ENCODE peak calls at places on chromosome X, in five cellular contexts. J is head of caudate nucleus, W is left ventricle myocardium inferior, O is ecto neural progenitor cell, M is omental fat pad. S is an unnamed sample.

GRCh38 chrX:49995021-49995731 is 72.8 kb downstream of the CLCN5 start:
- DNase-seq in J (no peak), W (no peak), O (no peak), M (no peak), S (no peak)

GRCh38 chrX:40145670-40146470 is 48.1 kb upstream of the BCOR start:
- DNase-seq in J (no peak), W (no peak), O (peak; percentile 77), M (no peak), S (no peak)

GRCh38 chrX:119757979-119758681 is at the start of gene SOWAHD:
- DNase-seq in J (peak; percentile 23), W (peak; percentile 38), O (peak; percentile 54), M (no peak), S (peak; percentile 16)

GRCh38 chrX:43853225-43853828 is 28.9 kb downstream of the MAOB start:
- DNase-seq in J (no peak), W (no peak), O (no peak), M (no peak), S (no peak)

GRCh38 chrX:134603806-134604700 is 54.2 kb downstream of the PLAC1 start:
- DNase-seq in J (no peak), W (no peak), O (no peak), M (no peak), S (no peak)

GRCh38 chrX:13863326-13863725 is 46.4 kb upstream of the GPM6B start:
- DNase-seq in J (no peak), W (no peak), O (no peak), M (no peak), S (no peak)

GRCh38 chrX:40845331-40845911 is 110.1 kb upstream of the MED14 start:
- DNase-seq in J (no peak), W (peak; percentile 16), O (no peak), M (no peak), S (peak; percentile 38)

GRCh38 chrX:8939344-8939743 is 94.6 kb downstream of the FAM9B start:
- DNase-seq in J (no peak), W (no peak), O (no peak), M (no peak), S (no peak)

GRCh38 chrX:65688403-65688881 is 21.0 kb downstream of the MSN start:
- DNase-seq in J (no peak), W (no peak), O (no peak), M (no peak), S (no peak)

GRCh38 chrX:154074199-154074598 is 23.3 kb downstream of the MECP2 start:
- DNase-seq in J (no peak), W (no peak), O (no peak), M (no peak), S (no peak)

GRCh38 chrX:118530537-118530936 is 34.9 kb downstream of the DOCK11 start:
- DNase-seq in J (no peak), W (no peak), O (no peak), M (no peak), S (no peak)

GRCh38 chrX:81168391-81168790 is 33.3 kb downstream of the HMGN5 start:
- DNase-seq in J (no peak), W (no peak), O (no peak), M (no peak), S (no peak)

GRCh38 chrX:123964155-123964554 is 2.6 kb downstream of the STAG2 start:
- DNase-seq in J (no peak), W (no peak), O (no peak), M (no peak), S (peak; percentile 3)

GRCh38 chrX:134460005-134460860 is at the start of gene HPRT1:
- DNase-seq in J (peak; percentile 80), W (peak; percentile 85), O (peak; percentile 88), M (no peak), S (peak; percentile 77)

GRCh38 chrX:9560219-9560618 is 95.4 kb downstream of the TBL1X start:
- DNase-seq in J (peak; percentile 24), W (no peak), O (no peak), M (no peak), S (no peak)

GRCh38 chrX:68498044-68498507 is 775 bp upstream of the YIPF6 start:
- DNase-seq in J (no peak), W (no peak), O (no peak), M (no peak), S (no peak)